ENCODE peak calls at places on chromosomes 11 and 22, in four cellular contexts. L is Panc1, V is stomach, N is GM23338. E is an unnamed sample.

GRCh38 chr11:114262681-114263509 is 33.3 kb upstream of the NNMT start:
- DNase-seq in L (no peak), V (no peak), N (peak; percentile 72), E (peak; percentile 75)

GRCh38 chr11:38839076-38839475 is 2241.0 kb upstream of the RAG2 start:
- DNase-seq in L (no peak), V (no peak), N (no peak), E (no peak)

GRCh38 chr11:74288161-74288560 is 23.3 kb downstream of the P4HA3 start:
- DNase-seq in L (peak; percentile 30), V (no peak), N (no peak), E (no peak)

GRCh38 chr22:17633217-17633997 is 4.9 kb upstream of the ATP6V1E1 start:
- DNase-seq in L (peak; percentile 69), V (no peak), N (peak; percentile 6), E (no peak)

GRCh38 chr11:102807921-102808320 is 10.0 kb upstream of the MMP1 start:
- DNase-seq in L (no peak), V (peak; percentile 43), N (peak; percentile 95), E (peak; percentile 36)

GRCh38 chr11:130642994-130643393 is 194.5 kb downstream of the ADAMTS15 start:
- DNase-seq in L (no peak), V (no peak), N (no peak), E (no peak)

GRCh38 chr11:134224710-134225662 is 515 bp downstream of the VPS26B start:
- DNase-seq in L (no peak), V (peak; percentile 43), N (peak; percentile 52), E (peak; percentile 66)

GRCh38 chr22:43042101-43042780 is 27.3 kb upstream of the PACSIN2 start:
- DNase-seq in L (no peak), V (no peak), N (no peak), E (no peak)

GRCh38 chr11:10373340-10373739 is 68.5 kb downstream of the ADM start:
- DNase-seq in L (no peak), V (no peak), N (no peak), E (no peak)

DNA sequence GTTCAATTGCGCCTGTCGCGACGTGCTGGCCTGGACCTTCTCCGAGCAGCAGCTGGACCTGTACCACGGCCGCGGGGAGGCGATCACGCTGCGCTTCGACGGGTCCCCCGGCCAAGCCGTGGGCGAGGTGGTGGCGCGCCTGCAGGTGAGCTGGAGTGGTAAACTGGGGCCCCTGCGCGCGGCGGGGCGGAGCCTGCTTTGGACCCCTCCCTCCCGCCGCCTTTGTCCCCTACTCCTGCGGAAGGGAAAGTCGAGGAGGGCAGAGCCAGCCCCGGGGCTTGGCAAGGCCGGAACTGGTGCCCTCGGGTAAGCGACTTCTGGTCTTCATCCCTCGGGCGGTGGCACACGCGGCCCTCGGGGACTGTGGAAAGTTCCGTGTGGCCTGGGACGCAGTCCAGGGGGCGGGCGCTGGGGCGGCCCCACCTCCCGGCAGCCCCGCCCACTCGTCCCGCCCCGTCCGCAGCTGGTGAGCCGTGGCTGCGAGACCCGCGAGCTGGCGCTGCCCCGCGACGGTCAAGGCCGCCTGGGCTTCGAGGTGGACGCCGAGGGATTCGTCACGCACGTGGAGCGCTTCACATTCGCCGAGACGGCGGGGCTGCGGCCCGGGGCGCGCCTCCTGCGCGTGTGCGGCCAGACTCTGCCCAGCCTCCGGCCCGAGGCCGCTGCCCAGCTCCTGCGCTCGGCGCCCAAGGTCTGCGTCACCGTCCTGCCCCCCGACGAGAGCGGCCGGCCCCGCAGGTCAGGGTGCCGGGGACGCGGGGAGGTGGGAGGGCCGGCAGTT is 9.2 kb downstream of the SIPA1 start:
- DNase-seq in L (no peak), V (peak; percentile 78), N (peak; percentile 86), E (peak; percentile 94)
- TF ChIP-seq POLR2AphosphoS5 in L (peak; percentile 28), V (no peak), N (peak; percentile 77), E (no peak)

GRCh38 chr11:66347425-66348276 is at the start of gene B4GAT1:
- DNase-seq in L (peak; percentile 99), V (peak; percentile 86), N (peak; percentile 75), E (peak; percentile 93)
- TF ChIP-seq POLR2AphosphoS5 in L (peak; percentile 68), V (peak; percentile 69), N (no peak), E (peak; percentile 30)

GRCh38 chr22:49930596-49931412 is 12.4 kb downstream of the CRELD2 start:
- DNase-seq in L (no peak), V (peak; percentile 87), N (peak; percentile 43), E (peak; percentile 74)
- TF ChIP-seq POLR2AphosphoS5 in L (peak; percentile 49), V (peak; percentile 92), N (no peak), E (no peak)

DNA sequence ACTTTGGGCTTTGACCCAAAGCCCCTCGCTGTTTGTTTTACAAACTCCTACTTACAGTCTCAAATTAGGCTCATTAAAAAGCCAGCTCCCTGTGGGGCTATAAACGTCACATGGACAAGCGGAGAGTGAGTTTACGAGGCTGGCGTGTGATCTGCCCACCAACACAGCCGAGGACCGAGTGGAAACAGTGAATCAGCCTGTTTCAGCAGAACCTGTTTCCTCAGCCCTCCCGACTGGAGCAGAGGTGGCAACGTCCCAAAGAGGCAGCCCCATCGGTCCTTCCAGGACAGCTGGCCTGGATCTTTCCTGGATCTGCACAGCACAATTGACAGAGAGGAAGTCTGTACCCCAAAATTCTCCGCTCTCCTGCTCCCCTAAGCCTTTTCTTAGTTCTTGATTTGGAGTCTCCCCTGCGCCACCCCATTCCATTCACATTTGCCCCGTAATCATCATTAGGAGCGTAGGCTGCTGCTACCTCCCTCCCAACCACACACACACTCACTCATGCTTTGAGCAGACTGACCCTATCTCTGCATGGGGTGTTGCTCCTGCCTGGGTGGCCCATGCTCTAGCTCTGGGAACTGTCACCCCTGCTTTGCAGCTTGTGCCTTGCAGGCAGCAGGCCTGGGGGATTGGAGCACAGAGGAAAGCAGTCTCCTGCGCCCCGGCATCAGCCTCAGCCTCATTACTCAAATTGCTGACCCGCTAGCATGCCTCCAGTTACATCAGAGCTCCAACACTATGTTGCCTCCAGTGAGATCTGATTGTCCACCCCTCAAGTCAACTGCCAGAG is 117.8 kb downstream of the NAT10 start:
- DNase-seq in L (no peak), V (no peak), N (no peak), E (no peak)
- TF ChIP-seq POLR2AphosphoS5 in L (no peak), V (peak; percentile 18), N (no peak), E (no peak)

DNA sequence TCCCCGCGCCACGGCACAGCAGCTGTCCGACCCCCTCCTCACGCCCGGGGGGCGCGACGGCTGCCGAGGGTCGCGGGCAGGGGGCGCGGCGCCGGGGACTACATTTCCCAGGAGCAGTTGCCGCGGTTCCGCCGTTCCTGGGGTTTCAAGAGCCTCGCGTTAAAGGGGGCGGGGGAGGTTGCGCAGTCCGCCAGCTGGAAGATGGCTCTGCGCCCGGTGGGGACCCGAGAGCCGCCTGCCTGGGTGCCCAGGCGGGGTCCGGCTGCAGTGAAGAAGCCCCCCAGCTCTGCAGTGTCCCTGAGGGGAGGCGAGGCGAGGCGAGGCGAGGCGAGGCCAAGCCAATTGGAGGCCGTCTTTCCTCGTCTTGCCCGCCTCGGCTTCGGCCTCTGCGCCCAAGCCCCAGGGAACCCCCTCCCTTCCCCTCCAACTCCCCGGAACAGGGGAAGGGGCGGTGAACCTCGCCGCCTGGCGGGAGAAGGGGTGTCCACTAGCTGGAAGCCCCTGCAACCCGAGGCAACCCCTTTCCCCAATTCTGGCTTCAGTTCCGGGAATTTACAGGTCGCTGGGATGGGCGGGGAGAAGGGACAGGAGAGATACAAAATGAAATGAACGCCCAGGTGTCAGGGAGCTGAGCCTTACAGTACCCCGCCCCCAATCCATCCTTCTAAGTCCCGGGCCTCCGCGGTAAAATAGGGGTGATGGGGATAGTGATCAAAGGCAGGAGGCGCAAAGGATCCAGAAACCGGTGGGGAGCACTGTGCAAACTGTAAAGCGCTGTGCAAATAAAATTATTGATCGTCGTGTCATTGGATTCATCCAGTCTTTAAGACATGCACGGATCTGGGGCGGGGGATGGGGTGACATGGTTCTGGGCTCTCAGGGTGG is 5.2 kb upstream of the GCAT start:
- DNase-seq in L (no peak), V (peak; percentile 60), N (peak; percentile 90), E (peak; percentile 92)
- TF ChIP-seq POLR2AphosphoS5 in L (no peak), V (peak; percentile 47), N (peak; percentile 6), E (no peak)

GRCh38 chr22:23037429-23038333 is 32.6 kb upstream of the GNAZ start:
- DNase-seq in L (no peak), V (no peak), N (no peak), E (no peak)

GRCh38 chr22:23035557-23036277 is 34.6 kb upstream of the GNAZ start:
- DNase-seq in L (no peak), V (no peak), N (no peak), E (no peak)

GRCh38 chr22:23038902-23039301 is 31.4 kb upstream of the GNAZ start:
- DNase-seq in L (no peak), V (no peak), N (no peak), E (no peak)

GRCh38 chr22:23036684-23037428 is 33.5 kb upstream of the GNAZ start:
- DNase-seq in L (no peak), V (no peak), N (no peak), E (peak; percentile 17)

DNA sequence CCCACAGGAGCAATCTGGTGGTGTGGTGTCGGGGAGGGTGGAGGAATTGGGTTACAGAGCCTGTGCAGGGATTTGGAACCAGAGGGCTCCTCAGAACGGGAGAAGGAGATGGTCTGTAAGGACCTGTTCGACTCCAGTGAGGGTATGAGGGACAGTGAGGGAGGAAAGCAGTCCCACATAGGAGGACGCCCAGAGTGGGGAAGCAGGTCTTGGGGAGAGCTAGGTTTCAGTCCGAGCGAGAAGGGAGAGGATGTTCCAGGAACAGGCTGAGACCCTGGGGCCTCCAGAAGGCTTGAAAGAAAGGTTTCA is 32.0 kb upstream of the GNAZ start:
- DNase-seq in L (no peak), V (no peak), N (no peak), E (no peak)
- TF ChIP-seq POLR2AphosphoS5 in L (no peak), V (no peak), N (no peak), E (no peak)

DNA sequence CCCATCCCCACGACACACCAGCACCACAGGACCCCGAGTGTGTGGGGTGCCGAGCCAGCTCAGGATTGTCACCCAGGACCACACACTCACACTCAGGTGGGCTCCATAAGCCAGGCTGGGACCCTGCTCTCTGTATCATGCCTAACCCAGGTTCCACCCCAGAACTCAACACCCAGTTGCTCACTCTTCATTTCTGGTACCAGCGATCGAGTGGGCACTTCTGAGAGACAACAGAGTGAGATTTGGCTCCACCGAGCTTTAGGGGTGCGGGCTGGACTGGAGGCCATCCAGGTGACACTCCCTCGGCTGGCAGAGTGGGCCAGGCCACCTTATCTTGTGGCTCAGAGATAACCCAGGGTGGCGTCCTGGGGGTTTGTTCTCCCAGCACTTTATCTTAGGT is 1323.8 kb downstream of the BRD1 start:
- DNase-seq in L (no peak), V (no peak), N (no peak), E (no peak)
- TF ChIP-seq POLR2AphosphoS5 in L (no peak), V (no peak), N (no peak), E (no peak)